ENCODE peak calls at places on chromosomes 4 and X, in nine cellular contexts. V is thyroid gland, Z is MM.1S, L is esophagus squamous epithelium, S is kidney, F is PC-9, T is mammary epithelial cell, P is tibial artery, M is spleen. N is an unnamed sample. For H3K4me1, the result is how much of the 10 kb centered on the place peaks cover.

GRCh38 chrX:97743014-97743413 is 859.3 kb downstream of the RPA4 start:
- DNase-seq in V (no peak), Z (no peak), L (no peak), S (no peak), F (no peak), T (no peak), P (no peak), M (no peak), N (no peak)

GRCh38 chrX:75273483-75273882 is 402 bp upstream of the UPRT start:
- DNase-seq in V (no peak), Z (no peak), L (no peak), S (no peak), F (no peak), T (no peak), P (no peak), M (no peak), N (no peak)

GRCh38 chr4:164058775-164059174 is 564.3 kb downstream of the TMA16 start:
- DNase-seq in V (no peak), Z (no peak), L (no peak), S (no peak), F (no peak), T (no peak), P (no peak), M (no peak), N (no peak)

GRCh38 chr4:39308576-39308975 is 57.6 kb downstream of the RFC1 start:
- DNase-seq in V (peak), Z (no peak), L (no peak), S (no peak), F (no peak), T (no peak), P (no peak), M (no peak), N (peak)

GRCh38 chrX:118726887-118727685 is at the start of gene IL13RA1:
- DNase-seq in V (peak), Z (peak), L (no peak), S (peak), F (peak), T (peak), P (peak), M (peak), N (peak)

GRCh38 chr4:140633154-140633553 is 64.4 kb upstream of the UCP1 start:
- DNase-seq in V (no peak), Z (no peak), L (no peak), S (no peak), F (no peak), T (no peak), P (no peak), M (no peak), N (no peak)

GRCh38 chrX:47370278-47370677 is at the start of gene ZNF157:
- DNase-seq in V (no peak), Z (no peak), L (no peak), S (no peak), F (no peak), T (no peak), P (no peak), M (no peak), N (no peak)

GRCh38 chrX:2501246-2502102 is 698 bp upstream of the DHRSX start:
- DNase-seq in V (no peak), Z (no peak), L (no peak), S (peak), F (no peak), T (no peak), P (no peak), M (peak), N (no peak)

GRCh38 chrX:15855562-15856256 is 1.1 kb upstream of the AP1S2 start:
- DNase-seq in V (no peak), Z (peak), L (no peak), S (no peak), F (no peak), T (no peak), P (no peak), M (no peak), N (no peak)

GRCh38 chr4:181517521-181517920 is 725.7 kb upstream of the TENM3 start:
- DNase-seq in V (no peak), Z (no peak), L (no peak), S (no peak), F (no peak), T (no peak), P (no peak), M (no peak), N (no peak)

GRCh38 chr4:19381068-19381467 is 870.6 kb upstream of the SLIT2 start:
- DNase-seq in V (no peak), Z (no peak), L (no peak), S (no peak), F (no peak), T (peak), P (no peak), M (no peak), N (no peak)

DNA sequence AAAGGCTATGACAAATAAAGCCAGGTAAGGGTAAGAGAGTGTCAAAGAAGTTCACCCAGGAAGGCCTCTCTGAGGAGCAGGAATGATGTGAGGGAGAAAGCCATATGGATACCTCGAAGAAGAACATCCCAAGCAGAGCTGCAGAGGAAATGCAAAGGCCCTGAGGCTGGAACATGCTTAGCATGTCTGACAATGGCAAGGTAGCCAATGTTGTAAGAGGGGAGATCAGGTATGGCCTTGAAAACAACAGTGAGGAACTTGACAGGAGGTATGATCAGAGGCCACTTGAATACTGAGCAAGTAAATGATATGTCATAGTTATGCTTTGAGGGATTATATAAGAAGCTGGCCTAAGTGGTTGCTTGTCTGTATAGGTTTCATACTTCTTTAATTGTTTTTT is 3.8 kb downstream of the SCFD2 start:
- DNase-seq in V (no peak), Z (no peak), L (no peak), S (no peak), F (no peak), T (no peak), P (no peak), M (no peak), N (no peak)
- H3K4me1 ChIP-seq in V (under half), Z (under half), L (under half), S (under half), F (under half), T (under half), P (under half), M (half or more), N (under half)

DNA sequence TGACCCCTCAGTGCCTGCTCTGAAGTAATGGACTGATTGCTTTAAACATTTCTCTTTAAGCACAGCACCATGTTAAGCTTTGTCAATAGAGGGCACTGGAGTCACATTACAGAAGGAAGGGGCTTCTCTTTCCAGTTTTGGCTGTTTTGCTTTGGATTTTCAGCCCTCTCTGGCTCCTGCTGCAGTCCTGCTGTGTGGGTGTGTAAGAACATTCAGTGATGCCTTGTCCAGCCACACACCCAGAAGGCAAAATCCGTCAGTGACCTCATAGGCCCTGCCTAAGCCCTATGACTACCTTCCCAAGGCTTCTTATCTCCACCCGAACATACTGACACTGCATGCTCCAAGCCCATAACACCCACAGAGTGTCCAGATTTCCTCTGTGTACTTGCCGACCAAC is 215.3 kb upstream of the CTSO start:
- DNase-seq in V (no peak), Z (peak), L (no peak), S (no peak), F (peak), T (peak), P (peak), M (no peak), N (peak)
- TF ChIP-seq CTCF in V (peak), Z (peak), L (peak), S (no peak), F (peak), T (peak), P (peak), M (no peak), N (peak)

DNA sequence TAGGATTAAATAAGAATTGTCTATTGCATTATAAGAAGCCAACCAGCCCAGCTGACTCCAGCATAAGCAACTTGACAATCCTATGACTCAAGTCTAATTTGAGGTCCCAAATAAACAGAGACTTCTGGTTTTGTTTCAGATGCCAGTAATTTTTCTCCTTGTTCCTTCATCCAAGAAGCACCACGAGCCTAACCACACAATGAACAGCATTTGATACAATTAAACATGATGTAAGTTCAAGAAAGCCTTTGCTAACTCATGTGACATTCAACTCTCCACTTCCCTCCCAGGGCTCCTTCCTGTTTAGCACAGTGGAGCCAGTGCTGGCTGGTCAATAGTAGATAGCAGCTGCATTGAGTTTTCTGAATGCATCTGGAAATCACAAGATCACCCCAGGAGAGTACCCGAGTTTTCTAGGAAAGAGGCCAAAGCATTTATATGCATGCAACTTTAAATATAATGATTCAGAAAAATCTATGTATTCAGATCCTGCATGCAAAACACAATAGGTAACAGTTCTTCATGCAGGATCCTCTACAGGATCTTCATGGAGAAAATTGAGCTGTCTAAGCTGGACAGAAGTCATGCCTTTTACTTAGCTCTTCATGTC is 206.3 kb downstream of the ARHGAP24 start:
- DNase-seq in V (peak), Z (no peak), L (no peak), S (no peak), F (no peak), T (peak), P (peak), M (no peak), N (no peak)
- H3K4me1 ChIP-seq in V (under half), Z (under half), L (under half), S (under half), F (under half), T (under half), P (under half), M (half or more), N (under half)

GRCh38 chrX:50684871-50685270 is 129.1 kb downstream of the SHROOM4 start:
- DNase-seq in V (no peak), Z (no peak), L (no peak), S (no peak), F (no peak), T (no peak), P (no peak), M (no peak), N (no peak)

GRCh38 chrX:50677789-50678188 is 136.2 kb downstream of the SHROOM4 start:
- DNase-seq in V (no peak), Z (no peak), L (no peak), S (no peak), F (no peak), T (peak), P (no peak), M (no peak), N (no peak)

DNA sequence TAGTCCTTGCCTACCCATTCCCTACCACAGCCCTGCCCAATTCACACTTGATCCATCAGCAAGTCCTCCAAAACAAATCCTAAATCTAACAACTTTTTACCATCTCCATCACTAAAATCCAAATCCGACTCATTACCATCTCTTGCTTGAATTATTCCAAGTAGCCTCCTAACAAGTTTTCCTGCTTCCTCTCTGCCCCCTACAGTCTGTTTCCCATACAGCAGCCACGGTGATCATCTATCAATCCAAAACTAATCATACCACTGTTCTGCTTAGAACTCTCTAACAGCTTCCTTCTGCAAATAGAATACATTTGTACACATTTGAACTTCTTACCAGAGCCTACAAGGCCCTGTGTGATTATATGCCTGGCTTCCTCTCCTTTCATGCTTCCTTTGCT is 133.0 kb downstream of the SHROOM4 start:
- DNase-seq in V (no peak), Z (no peak), L (no peak), S (no peak), F (no peak), T (peak), P (no peak), M (no peak), N (no peak)
- TF ChIP-seq CTCF in V (no peak), Z (peak), L (no peak), S (peak), F (no peak), T (peak), P (no peak), M (no peak), N (peak)

GRCh38 chr4:168843635-168844034 is 166.4 kb downstream of the CBR4 start:
- DNase-seq in V (no peak), Z (no peak), L (no peak), S (no peak), F (no peak), T (peak), P (no peak), M (no peak), N (no peak)
- H3K4me1 ChIP-seq in V (under half), Z (under half), L (under half), S (under half), F (under half), T (half or more), P (half or more), M (half or more), N (under half)

DNA sequence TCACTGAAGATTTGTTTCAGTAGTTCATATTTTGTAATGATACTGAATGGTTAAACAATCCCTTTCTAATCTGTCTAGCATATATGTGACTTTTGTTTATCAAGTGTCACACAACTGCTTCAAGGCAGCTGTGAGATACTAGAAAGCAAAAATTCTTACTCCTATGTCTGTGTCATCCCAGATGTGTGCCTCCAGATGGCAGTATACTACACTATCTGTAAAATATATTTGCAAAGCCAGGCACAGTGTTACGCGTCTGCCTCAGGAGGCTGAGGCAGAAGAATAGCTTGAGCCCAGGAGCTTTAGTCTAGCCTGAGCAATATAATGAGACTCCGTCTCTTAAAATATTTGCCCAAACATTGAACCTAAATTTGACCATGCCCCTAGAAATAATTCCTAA is 4.0 kb downstream of the NUDT10 start:
- DNase-seq in V (peak), Z (peak), L (no peak), S (no peak), F (no peak), T (peak), P (no peak), M (no peak), N (no peak)
- TF ChIP-seq CTCF in V (peak), Z (peak), L (peak), S (peak), F (peak), T (peak), P (peak), M (peak), N (peak)

DNA sequence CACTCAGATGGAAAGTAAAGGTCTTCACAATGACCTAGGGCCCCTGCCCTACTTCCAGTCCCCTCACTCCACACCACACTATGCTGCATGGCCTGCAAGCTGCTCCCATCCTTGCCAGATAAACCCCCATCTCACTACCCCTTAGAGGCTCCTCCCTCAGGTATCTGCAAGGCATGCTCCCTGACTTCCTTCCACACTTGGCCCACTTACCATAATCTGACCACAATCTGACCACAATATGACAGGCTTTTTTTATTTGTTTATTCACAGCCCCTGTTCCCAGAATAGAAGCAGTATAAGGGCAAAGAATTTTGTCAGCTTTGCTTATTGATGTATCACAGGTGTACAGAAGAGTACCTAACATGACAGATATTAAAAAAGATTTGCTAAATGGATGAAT is 124.7 kb downstream of the CAMK2D start:
- DNase-seq in V (no peak), Z (peak), L (no peak), S (no peak), F (peak), T (peak), P (no peak), M (peak), N (no peak)
- H3K4me1 ChIP-seq in V (under half), Z (under half), L (under half), S (under half), F (under half), T (under half), P (under half), M (half or more), N (under half)

GRCh38 chr4:85228264-85228663 is 246.7 kb upstream of the ARHGAP24 start:
- DNase-seq in V (no peak), Z (peak), L (no peak), S (no peak), F (no peak), T (no peak), P (no peak), M (no peak), N (no peak)
- TF ChIP-seq CTCF in V (no peak), Z (peak), L (no peak), S (no peak), F (no peak), T (peak), P (no peak), M (no peak), N (no peak)

N was measured in uterus.